ENCODE peak calls at places on chromosomes 12 and 14, in four cellular contexts. L, T, E and F are unnamed samples.
A peak's percentile ranks its signal among the peaks of the same experiment; 100 is the strongest.

GRCh38 chr12:9992296-9992695 is 6.6 kb downstream of the CLEC1B start:
- DNase-seq in E (no peak), T (no peak), L (no peak), F (no peak)

GRCh38 chr12:131682511-131682895 is 28.4 kb upstream of the SFSWAP start:
- DNase-seq in T (peak; percentile 64), E (no peak), L (no peak), F (no peak)

GRCh38 chr12:4270016-4270669 is 3.4 kb upstream of the CCND2 start:
- DNase-seq in E (no peak), L (no peak), T (no peak), F (no peak)

GRCh38 chr14:44154889-44155288 is 352.2 kb downstream of the FSCB start:
- DNase-seq in E (no peak), T (no peak), L (no peak), F (no peak)

GRCh38 chr12:92290016-92290685 is 144.5 kb upstream of the BTG1 start:
- DNase-seq in E (no peak), L (no peak), T (no peak), F (peak; percentile 23)

GRCh38 chr12:124698211-124698997 is 131.0 kb upstream of the NCOR2 start:
- DNase-seq in L (no peak), T (no peak), E (no peak), F (no peak)

GRCh38 chr12:2354151-2354991 is 301.6 kb downstream of the CACNA1C start:
- DNase-seq in T (no peak), L (no peak), E (no peak), F (no peak)

GRCh38 chr14:53619625-53620324 is 336.9 kb downstream of the BMP4 start:
- DNase-seq in T (no peak), E (no peak), L (no peak), F (no peak)

GRCh38 chr14:28412076-28412475 is 354.5 kb upstream of the FOXG1 start:
- DNase-seq in T (no peak), E (no peak), L (no peak), F (no peak)

GRCh38 chr12:115259968-115260806 is 576.2 kb upstream of the TBX3 start:
- DNase-seq in L (no peak), E (no peak), T (no peak), F (no peak)

GRCh38 chr14:68733086-68733621 is 59.7 kb downstream of the ZFP36L1 start:
- DNase-seq in E (no peak), T (no peak), L (no peak), F (no peak)

GRCh38 chr12:123713398-123714301 is 1.5 kb downstream of the ATP6V0A2 start:
- DNase-seq in E (no peak), L (no peak), T (peak; percentile 83), F (no peak)

GRCh38 chr14:97350415-97350814 is 553.2 kb downstream of the VRK1 start:
- DNase-seq in L (no peak), E (no peak), T (no peak), F (no peak)

GRCh38 chr12:110468212-110469048 is at the start of the genes FAM216A and GPN3:
- DNase-seq in E (peak; percentile 93), T (peak; percentile 98), L (peak; percentile 98), F (peak; percentile 81)

GRCh38 chr14:64279719-64280668 is 14.2 kb downstream of the ESR2 start:
- DNase-seq in T (peak; percentile 90), L (no peak), E (no peak), F (no peak)

GRCh38 chr12:12461923-12462315 is 100.7 kb downstream of the DUSP16 start:
- DNase-seq in E (no peak), L (no peak), T (no peak), F (no peak)

GRCh38 chr14:94888108-94888507 is 118.2 kb upstream of the GSC start:
- DNase-seq in T (no peak), L (no peak), E (no peak), F (no peak)

GRCh38 chr12:122350444-122350843 is 72.0 kb downstream of the CLIP1 start:
- DNase-seq in L (no peak), T (no peak), E (no peak), F (no peak)

GRCh38 chr12:109952160-109952858 is 43.9 kb downstream of the GIT2 start:
- DNase-seq in E (no peak), T (no peak), L (no peak), F (no peak)

GRCh38 chr12:106994579-106995220 is 7.8 kb upstream of the MTERF2 start:
- DNase-seq in L (no peak), E (no peak), T (peak; percentile 7), F (no peak)

GRCh38 chr14:91321131-91321530 is 76.6 kb upstream of the GPR68 start:
- DNase-seq in T (no peak), L (no peak), E (no peak), F (no peak)

GRCh38 chr14:52314521-52315354 is 626 bp downstream of the PTGER2 start:
- DNase-seq in E (no peak), T (peak; percentile 33), L (no peak), F (no peak)

GRCh38 chr12:6866163-6866919 is 990 bp upstream of the TPI1 start:
- DNase-seq in E (no peak), T (no peak), L (no peak), F (no peak)

GRCh38 chr14:103016071-103016470 is 41.3 kb downstream of the CDC42BPB start:
- DNase-seq in L (peak; percentile 50), T (no peak), E (no peak), F (no peak)

GRCh38 chr12:95815635-95816212 is 25.2 kb upstream of the NTN4 start:
- DNase-seq in T (no peak), E (no peak), L (no peak), F (no peak)

GRCh38 chr14:27721760-27722159 is 1044.8 kb upstream of the FOXG1 start:
- DNase-seq in L (no peak), T (no peak), E (no peak), F (no peak)

GRCh38 chr12:119020377-119021360 is 39.3 kb downstream of the SRRM4 start:
- DNase-seq in E (no peak), L (no peak), T (peak; percentile 28), F (peak; percentile 38)

GRCh38 chr14:22614240-22614799 is 16.2 kb downstream of the ABHD4 start:
- DNase-seq in T (no peak), E (no peak), L (peak; percentile 50), F (peak; percentile 55)

GRCh38 chr12:12441891-12442461 is 85.1 kb downstream of the BORCS5 start:
- DNase-seq in L (no peak), E (no peak), T (peak; percentile 92), F (no peak)

GRCh38 chr12:116818948-116819832 is 62.1 kb downstream of the HRK start:
- DNase-seq in E (peak; percentile 73), T (peak; percentile 93), L (peak; percentile 85), F (peak; percentile 97)
- TF ChIP-seq POLR2A in E (peak; percentile 70), T (peak; percentile 80), L (peak; percentile 54), F (peak; percentile 71)

GRCh38 chr14:49692191-49692757 is 646 bp upstream of the KLHDC1 start:
- DNase-seq in L (no peak), E (no peak), T (no peak), F (no peak)

GRCh38 chr14:49688701-49689030 is 652 bp upstream of the POLE2 start:
- DNase-seq in L (no peak), T (no peak), E (no peak), F (no peak)

GRCh38 chr14:49691031-49691430 is 1.9 kb upstream of the KLHDC1 start:
- DNase-seq in E (no peak), L (no peak), T (peak; percentile 32), F (no peak)

GRCh38 chr14:49687942-49688700 is at the start of gene POLE2:
- DNase-seq in T (peak; percentile 89), E (peak; percentile 40), L (peak; percentile 51), F (peak; percentile 25)

DNA sequence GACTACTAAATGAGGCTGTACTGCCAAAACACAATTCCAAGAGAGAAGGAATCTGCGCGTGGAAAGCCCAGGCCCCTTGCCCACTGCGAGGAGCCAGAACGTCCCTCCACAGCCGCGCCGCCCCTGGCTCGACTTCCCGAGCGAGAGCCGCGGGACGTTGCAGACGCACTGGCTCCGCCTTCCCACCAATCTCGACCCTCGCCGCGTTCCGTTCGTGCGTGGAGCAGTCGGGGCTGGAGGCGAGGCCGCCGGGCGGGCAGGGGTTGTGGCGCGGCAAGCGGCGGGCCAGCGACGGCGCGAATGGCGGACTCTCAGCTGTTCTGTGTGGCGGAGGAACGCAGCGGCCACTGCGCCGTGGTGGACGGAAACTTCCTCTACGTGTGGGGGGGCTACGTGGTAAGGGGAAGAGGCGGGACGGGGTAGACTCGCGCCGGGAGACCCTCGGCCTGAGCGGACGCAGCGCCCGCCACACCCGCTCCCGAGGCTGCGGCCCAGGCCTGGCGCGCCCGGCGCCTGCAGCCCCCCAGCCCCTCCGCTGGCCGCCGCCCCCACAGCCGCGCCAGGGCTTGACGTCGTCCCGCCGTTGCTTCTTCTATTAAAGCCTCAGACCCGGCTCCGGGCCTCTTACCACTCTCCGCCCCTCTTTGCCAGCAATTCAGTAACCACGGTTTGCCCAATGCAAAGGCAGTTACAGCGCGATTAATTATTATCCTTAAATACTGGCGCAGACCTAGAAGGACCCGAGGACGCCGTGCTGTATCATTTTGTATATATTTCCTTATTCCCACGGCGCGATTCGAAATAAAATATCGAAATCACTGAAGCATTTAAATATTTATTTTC is at the start of gene KLHDC1:
- DNase-seq in T (peak; percentile 78), E (peak; percentile 76), L (peak; percentile 72), F (peak; percentile 47)
- TF ChIP-seq POLR2A in T (peak; percentile 76), E (peak; percentile 76), L (peak; percentile 74), F (peak; percentile 71)

DNA sequence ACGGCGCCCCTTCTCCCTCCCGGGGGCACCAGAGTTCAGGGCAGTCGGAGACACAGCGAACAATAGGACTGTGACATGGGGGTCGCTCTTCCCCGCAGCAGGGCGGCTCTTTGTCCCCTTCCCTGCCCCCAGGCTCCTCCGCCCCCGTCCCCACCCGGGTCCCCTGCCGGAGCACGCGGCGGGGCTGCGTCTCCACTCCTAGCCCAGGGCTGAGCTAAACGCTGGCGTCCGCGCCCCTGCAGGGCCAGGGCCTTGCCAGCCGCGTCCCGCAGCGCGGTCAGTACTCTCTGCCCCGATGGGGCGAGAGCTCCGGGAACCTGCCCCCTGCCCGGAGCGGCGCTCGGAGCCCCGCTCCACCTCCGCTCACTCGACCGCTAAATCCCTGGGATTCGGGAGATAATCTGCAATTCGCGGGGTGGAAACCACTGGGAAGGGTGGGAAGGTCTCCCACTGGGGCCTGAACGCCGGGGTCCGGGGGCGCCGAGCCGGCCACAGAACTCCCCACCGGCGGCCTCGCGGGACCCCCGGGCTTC is 825 bp upstream of the CCDC85C start:
- DNase-seq in T (no peak), E (no peak), L (no peak), F (peak; percentile 78)
- TF ChIP-seq POLR2A in T (no peak), E (no peak), L (no peak), F (no peak)

GRCh38 chr12:120086801-120087621 is 29.5 kb downstream of the RAB35 start:
- DNase-seq in L (peak; percentile 99), T (peak; percentile 96), E (peak; percentile 97), F (peak; percentile 98)
- TF ChIP-seq POLR2A in L (peak; percentile 55), T (no peak), E (peak; percentile 39), F (peak; percentile 37)

DNA sequence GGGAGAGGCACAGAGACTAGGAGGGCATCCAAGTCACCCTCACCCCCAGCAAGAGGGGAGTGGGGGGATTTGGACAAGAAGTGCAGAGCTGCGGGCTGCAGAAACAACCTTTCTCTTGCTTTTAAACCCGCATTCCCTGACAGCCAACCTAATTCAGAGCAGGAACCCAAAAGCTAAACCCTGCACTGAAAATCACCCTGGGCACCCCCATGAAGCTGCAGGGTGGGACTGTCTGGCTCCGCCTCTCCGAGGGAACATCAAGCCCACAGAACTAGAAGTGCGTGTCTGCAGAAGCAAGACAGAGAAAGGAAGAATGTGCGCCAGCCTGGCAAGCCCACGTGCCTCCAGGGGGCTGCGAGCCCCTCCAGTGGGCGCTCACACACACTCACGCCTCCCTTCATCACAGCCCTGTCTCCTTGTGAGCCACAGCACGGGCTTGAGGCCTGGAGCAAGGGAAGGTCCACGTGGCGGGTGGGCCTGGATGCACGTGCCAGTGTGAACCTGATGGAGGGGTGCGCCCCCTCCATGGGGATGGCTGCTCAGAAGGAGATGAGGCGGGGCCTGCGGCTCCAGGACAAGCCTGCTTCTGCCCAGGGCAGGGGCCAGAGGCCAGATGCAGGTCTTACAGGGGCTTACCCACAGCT is 27.8 kb upstream of the PNMA1 start:
- DNase-seq in T (peak; percentile 77), E (no peak), L (no peak), F (no peak)
- TF ChIP-seq POLR2A in T (peak; percentile 63), E (no peak), L (no peak), F (no peak)